ENCODE peak calls at places on chromosome 10, in eight cellular contexts. P is GM10248; C is LoVo; G is nephron progenitor cell; Q is activated CD4-positive, alpha-beta T cell treated with anti-CD3 and anti-CD28 coated beads, Interleukin-2, amount 50 U/mL, for 24 hours; W is MV-4-11; N is choroid plexus epithelial cell; O is fibroblast of lung. D is an unnamed sample.

GRCh38 chr10:30058570-30059132 is 735 bp downstream of the JCAD start:
- DNase-seq in P (no peak), C (no peak), G (peak), Q (no peak), W (no peak), N (peak), O (no peak), D (peak)

GRCh38 chr10:130957423-130957822 is 354.1 kb downstream of the TCERG1L start:
- DNase-seq in P (no peak), C (no peak), G (no peak), Q (no peak), W (no peak), N (no peak), O (no peak), D (no peak)

GRCh38 chr10:100788027-100788900 is 42.9 kb downstream of the PAX2 start:
- DNase-seq in P (no peak), C (no peak), G (no peak), Q (no peak), W (no peak), N (no peak), O (no peak), D (no peak)

GRCh38 chr10:75137533-75138438 is 26.3 kb downstream of the SAMD8 start:
- DNase-seq in P (peak), C (peak), G (no peak), Q (no peak), W (peak), N (peak), O (peak), D (peak)

GRCh38 chr10:1040133-1040532 is 8.8 kb downstream of the IDI1 start:
- DNase-seq in P (no peak), C (no peak), G (no peak), Q (no peak), W (no peak), N (no peak), O (no peak), D (no peak)

GRCh38 chr10:113071446-113071845 is 121.4 kb downstream of the TCF7L2 start:
- DNase-seq in P (no peak), C (no peak), G (no peak), Q (no peak), W (no peak), N (no peak), O (peak), D (no peak)

GRCh38 chr10:47361293-47361692 is 13.1 kb downstream of the RBP3 start:
- DNase-seq in P (peak), C (no peak), G (peak), Q (no peak), W (peak), N (peak), O (peak), D (peak)

GRCh38 chr10:17782921-17783665 is 26.1 kb upstream of the MRC1 start:
- DNase-seq in P (no peak), C (no peak), G (no peak), Q (no peak), W (no peak), N (peak), O (peak), D (no peak)

GRCh38 chr10:121323448-121323847 is 274.8 kb downstream of the FGFR2 start:
- DNase-seq in P (no peak), C (no peak), G (no peak), Q (no peak), W (no peak), N (no peak), O (no peak), D (no peak)

GRCh38 chr10:119318411-119319160 is 111.2 kb downstream of the GRK5 start:
- DNase-seq in P (no peak), C (no peak), G (no peak), Q (no peak), W (no peak), N (no peak), O (no peak), D (no peak)

GRCh38 chr10:130741901-130742625 is 569.5 kb downstream of the TCERG1L start:
- DNase-seq in P (no peak), C (no peak), G (no peak), Q (no peak), W (no peak), N (no peak), O (no peak), D (no peak)

GRCh38 chr10:12186324-12186723 is 9.4 kb downstream of the NUDT5 start:
- DNase-seq in P (no peak), C (no peak), G (no peak), Q (no peak), W (peak), N (no peak), O (no peak), D (no peak)

GRCh38 chr10:77877461-77878344 is 48.9 kb downstream of the DLG5 start:
- DNase-seq in P (peak), C (no peak), G (peak), Q (no peak), W (peak), N (peak), O (peak), D (no peak)

GRCh38 chr10:61791216-61791615 is 110.3 kb upstream of the ARID5B start:
- DNase-seq in P (no peak), C (no peak), G (no peak), Q (no peak), W (no peak), N (peak), O (peak), D (no peak)

GRCh38 chr10:70255329-70256299 is 22.4 kb upstream of the PPA1 start:
- DNase-seq in P (peak), C (peak), G (no peak), Q (no peak), W (peak), N (no peak), O (peak), D (no peak)

GRCh38 chr10:100183482-100183881 is 2.3 kb downstream of the ERLIN1 start:
- DNase-seq in P (no peak), C (no peak), G (no peak), Q (no peak), W (peak), N (peak), O (no peak), D (no peak)

D was measured in A549.